ENCODE peak calls at places on chromosomes 12 and 14, in four cellular contexts. S is HepG2, H is H1, Z is K562. A is an unnamed sample.

GRCh38 chr14:63662776-63663175 is 21.1 kb upstream of the WDR89 start:
- DNase-seq in S (no peak), H (no peak), Z (no peak), A (no peak)

GRCh38 chr12:55074771-55075170 is 51.4 kb upstream of the OR9K2 start:
- DNase-seq in S (no peak), H (no peak), Z (no peak), A (no peak)

GRCh38 chr14:23562822-23563472 is 4.6 kb downstream of the AP1G2 start:
- DNase-seq in S (peak), H (peak), Z (peak), A (no peak)

GRCh38 chr12:126936181-126936851 is 1330.7 kb upstream of the TMEM132C start:
- DNase-seq in S (no peak), H (no peak), Z (no peak), A (no peak)

GRCh38 chr12:107558816-107559382 is 126.7 kb upstream of the PWP1 start:
- DNase-seq in S (peak), H (no peak), Z (no peak), A (no peak)

GRCh38 chr14:23057757-23058653 is 685 bp upstream of the CDH24 start:
- DNase-seq in S (peak), H (peak), Z (peak), A (peak)

GRCh38 chr14:90342327-90342726 is 10.6 kb upstream of the NRDE2 start:
- DNase-seq in S (no peak), H (no peak), Z (no peak), A (no peak)

GRCh38 chr12:49624919-49625577 is 1.7 kb downstream of the PRPF40B start:
- DNase-seq in S (no peak), H (no peak), Z (peak), A (no peak)

GRCh38 chr12:27624586-27624985 is 71.7 kb upstream of the REP15 start:
- DNase-seq in S (no peak), H (no peak), Z (no peak), A (no peak)

GRCh38 chr14:96146131-96146771 is 58.4 kb upstream of the BDKRB2 start:
- DNase-seq in S (no peak), H (peak), Z (no peak), A (no peak)

GRCh38 chr14:105711841-105712460 is 185.6 kb downstream of the TMEM121 start:
- DNase-seq in S (no peak), H (no peak), Z (no peak), A (no peak)

GRCh38 chr14:72828604-72829003 is 65.3 kb downstream of the DPF3 start:
- DNase-seq in S (no peak), H (no peak), Z (no peak), A (no peak)

GRCh38 chr12:68175566-68176033 is 16.1 kb upstream of the IFNG start:
- DNase-seq in S (no peak), H (no peak), Z (no peak), A (peak)

GRCh38 chr14:25833341-25834121 is 764.3 kb downstream of the NOVA1 start:
- DNase-seq in S (peak), H (peak), Z (peak), A (no peak)

GRCh38 chr12:129001-129400 is 62.4 kb downstream of the IQSEC3 start:
- DNase-seq in S (no peak), H (no peak), Z (no peak), A (no peak)

DNA sequence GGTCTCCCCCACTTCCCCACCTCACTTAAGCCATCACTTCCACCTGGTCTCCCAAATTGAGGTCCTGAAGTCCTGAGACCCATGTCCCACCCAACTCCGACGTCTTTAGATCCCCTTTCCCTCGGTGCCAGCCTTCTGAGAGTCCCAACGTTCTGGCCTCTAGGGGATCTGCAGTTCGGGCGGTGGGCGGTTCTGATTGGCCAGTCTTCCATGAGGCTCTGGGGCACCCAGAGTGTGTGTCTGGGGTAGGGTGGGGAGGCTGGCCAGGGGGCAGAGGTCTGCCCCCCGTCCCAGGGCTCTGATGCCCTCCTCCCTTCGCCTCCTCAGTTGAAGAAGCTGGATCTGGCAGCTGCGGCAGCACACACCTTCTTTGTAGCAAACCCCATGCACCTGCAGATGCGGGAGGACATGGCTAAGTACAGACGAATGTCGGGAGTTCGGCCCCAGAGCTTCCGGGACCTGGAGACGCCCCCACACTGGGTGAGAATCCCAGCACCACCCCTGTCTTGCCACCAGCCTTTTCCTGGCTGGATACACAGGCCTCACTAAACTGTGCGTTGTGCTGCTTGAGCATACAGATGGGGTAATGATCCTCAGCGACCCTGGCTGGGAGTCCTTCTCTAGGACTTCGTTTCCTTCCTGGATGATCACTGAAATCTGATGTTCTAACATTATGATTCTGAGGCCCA is 1.5 kb downstream of the P3H3 start:
- DNase-seq in S (peak), H (peak), Z (peak), A (no peak)
- TF ChIP-seq TAF1 in S (peak), H (no peak), Z (no peak), A (no peak)

GRCh38 chr14:54438703-54439102 is 2.5 kb downstream of the CNIH1 start:
- DNase-seq in S (no peak), H (no peak), Z (peak), A (no peak)

GRCh38 chr14:54440454-54440853 is 720 bp downstream of the CNIH1 start:
- DNase-seq in S (no peak), H (no peak), Z (no peak), A (no peak)

GRCh38 chr14:54444003-54444402 is 2.8 kb upstream of the CNIH1 start:
- DNase-seq in S (no peak), H (no peak), Z (no peak), A (no peak)

GRCh38 chr14:54440037-54440436 is 1.1 kb downstream of the CNIH1 start:
- DNase-seq in S (no peak), H (no peak), Z (peak), A (no peak)

GRCh38 chr14:54440870-54441868 is at the start of gene CNIH1:
- DNase-seq in S (peak), H (peak), Z (peak), A (peak)
- TF ChIP-seq POLR2A in S (peak), H (peak), Z (peak), A (peak)

GRCh38 chr14:64973026-64973442 is 898 bp upstream of the RAB15 start:
- DNase-seq in S (peak), H (no peak), Z (no peak), A (no peak)
- TF ChIP-seq POLR2AphosphoS5 in S (no peak), H (no peak), Z (no peak), A (no peak)

GRCh38 chr12:2212971-2213869 is 160.4 kb downstream of the CACNA1C start:
- DNase-seq in S (no peak), H (no peak), Z (no peak), A (no peak)
- TF ChIP-seq TAF1 in S (no peak), H (no peak), Z (no peak), A (no peak)

DNA sequence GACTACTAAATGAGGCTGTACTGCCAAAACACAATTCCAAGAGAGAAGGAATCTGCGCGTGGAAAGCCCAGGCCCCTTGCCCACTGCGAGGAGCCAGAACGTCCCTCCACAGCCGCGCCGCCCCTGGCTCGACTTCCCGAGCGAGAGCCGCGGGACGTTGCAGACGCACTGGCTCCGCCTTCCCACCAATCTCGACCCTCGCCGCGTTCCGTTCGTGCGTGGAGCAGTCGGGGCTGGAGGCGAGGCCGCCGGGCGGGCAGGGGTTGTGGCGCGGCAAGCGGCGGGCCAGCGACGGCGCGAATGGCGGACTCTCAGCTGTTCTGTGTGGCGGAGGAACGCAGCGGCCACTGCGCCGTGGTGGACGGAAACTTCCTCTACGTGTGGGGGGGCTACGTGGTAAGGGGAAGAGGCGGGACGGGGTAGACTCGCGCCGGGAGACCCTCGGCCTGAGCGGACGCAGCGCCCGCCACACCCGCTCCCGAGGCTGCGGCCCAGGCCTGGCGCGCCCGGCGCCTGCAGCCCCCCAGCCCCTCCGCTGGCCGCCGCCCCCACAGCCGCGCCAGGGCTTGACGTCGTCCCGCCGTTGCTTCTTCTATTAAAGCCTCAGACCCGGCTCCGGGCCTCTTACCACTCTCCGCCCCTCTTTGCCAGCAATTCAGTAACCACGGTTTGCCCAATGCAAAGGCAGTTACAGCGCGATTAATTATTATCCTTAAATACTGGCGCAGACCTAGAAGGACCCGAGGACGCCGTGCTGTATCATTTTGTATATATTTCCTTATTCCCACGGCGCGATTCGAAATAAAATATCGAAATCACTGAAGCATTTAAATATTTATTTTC is at the start of gene KLHDC1:
- DNase-seq in S (peak), H (peak), Z (peak), A (peak)
- TF ChIP-seq POLR2A in S (peak), H (peak), Z (peak), A (peak)

GRCh38 chr14:103198429-103199140 is 75.3 kb downstream of the TNFAIP2 start:
- DNase-seq in S (peak), H (no peak), Z (no peak), A (no peak)
- TF ChIP-seq POLR2AphosphoS5 in S (no peak), H (no peak), Z (no peak), A (no peak)

DNA sequence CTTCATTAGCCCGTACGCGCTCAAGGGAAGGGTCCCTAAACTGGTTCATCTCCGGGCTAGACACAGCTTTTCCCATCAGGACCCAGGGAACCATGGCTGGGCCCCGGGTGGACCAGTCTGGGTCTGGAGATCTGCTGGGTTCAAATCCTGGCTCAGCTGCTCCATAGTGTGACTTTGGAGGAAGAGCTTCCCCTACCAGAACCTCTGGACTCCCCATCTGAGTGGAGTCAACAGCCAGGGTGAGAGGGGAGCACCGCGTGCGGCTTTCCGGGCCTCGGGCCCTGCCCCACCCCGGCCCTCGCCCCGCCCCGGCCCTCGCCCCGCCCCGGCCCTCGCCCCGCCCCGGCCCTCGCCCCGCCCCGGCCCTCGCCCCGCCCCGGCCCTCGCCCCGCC is 41.2 kb downstream of the BEGAIN start:
- DNase-seq in S (no peak), H (peak), Z (no peak), A (peak)
- TF ChIP-seq TAF1 in S (no peak), H (no peak), Z (no peak), A (no peak)

DNA sequence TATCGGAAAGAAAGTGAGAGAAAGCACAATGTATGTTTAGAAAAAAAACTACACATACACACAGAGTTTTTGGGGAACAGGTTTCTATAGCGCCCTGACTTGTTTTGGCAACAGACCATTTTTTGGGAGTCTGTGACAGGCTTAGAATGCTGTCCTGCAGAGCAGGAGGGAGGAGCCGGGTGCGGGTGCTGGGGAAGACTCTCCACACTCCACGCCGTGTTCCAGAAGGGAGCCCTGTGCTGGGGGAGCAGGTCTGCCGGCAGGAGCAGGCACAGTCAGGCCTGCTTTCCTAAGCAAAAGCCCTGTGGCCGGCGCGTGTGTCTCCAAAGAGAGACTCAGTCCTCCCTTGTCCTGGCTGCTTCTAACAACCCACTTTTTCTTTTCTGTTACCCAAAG is 26.5 kb downstream of the CD9 start:
- DNase-seq in S (no peak), H (no peak), Z (no peak), A (no peak)
- TF ChIP-seq POLR2A in S (no peak), H (no peak), Z (no peak), A (no peak)

GRCh38 chr12:85621041-85621440 is 215.2 kb downstream of the RASSF9 start:
- DNase-seq in S (no peak), H (no peak), Z (no peak), A (no peak)
- TF ChIP-seq POLR2AphosphoS5 in S (no peak), H (no peak), Z (no peak), A (no peak)

GRCh38 chr14:71150737-71151136 is 243.5 kb downstream of the PCNX1 start:
- DNase-seq in S (no peak), H (no peak), Z (no peak), A (no peak)

DNA sequence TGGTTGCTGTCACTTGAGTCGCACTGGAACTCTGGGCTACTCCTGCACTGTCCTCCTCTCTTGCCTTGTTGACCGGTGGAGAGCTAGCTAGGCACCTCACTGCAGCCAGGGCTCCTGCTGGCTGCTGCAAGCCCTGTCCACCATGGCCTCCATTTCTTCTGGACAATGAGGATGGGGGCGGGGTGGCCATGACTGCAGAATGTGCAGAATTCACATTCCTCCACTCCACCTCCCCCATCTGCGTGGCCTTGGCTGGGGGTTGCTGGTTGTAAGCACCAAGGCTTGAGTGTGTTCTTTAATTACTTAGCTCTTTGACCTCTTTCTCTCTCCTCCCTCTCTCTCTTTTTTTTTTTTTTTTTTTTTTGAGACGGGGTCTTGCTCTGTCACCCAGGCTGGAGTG is 248.5 kb downstream of the PCNX1 start:
- DNase-seq in S (peak), H (no peak), Z (no peak), A (no peak)
- TF ChIP-seq TAF1 in S (no peak), H (no peak), Z (no peak), A (no peak)